ENCODE peak calls at places on chromosomes 13 and 19, in ten cellular contexts. Y is astrocyte of the spinal cord, E is HFFc6, D is upper lobe of right lung, M is cardiac fibroblast, J is glutamatergic neuron, T is fibroblast of pulmonary artery, N is WTC11, C is BE2C, U is GM12865. G is an unnamed sample.

GRCh38 chr19:18284710-18285430 is 3.4 kb upstream of the JUND start:
- DNase-seq in Y (no peak), E (no peak), D (no peak), M (no peak), J (no peak), T (no peak), N (no peak), C (no peak), U (peak; percentile 55), G (no peak)

GRCh38 chr13:114099918-114100445 is 32.4 kb downstream of the RASA3 start:
- DNase-seq in Y (no peak), E (no peak), D (peak; percentile 56), M (peak; percentile 46), J (no peak), T (peak; percentile 37), N (peak; percentile 21), C (peak; percentile 67), U (no peak), G (peak; percentile 30)

GRCh38 chr13:31807090-31807541 is 67.8 kb downstream of the RXFP2 start:
- DNase-seq in Y (peak; percentile 52), E (no peak), D (no peak), M (peak; percentile 42), J (peak; percentile 23), T (peak; percentile 16), N (no peak), C (peak; percentile 30), U (peak; percentile 36), G (no peak)

GRCh38 chr13:27621366-27622101 is at the start of gene POLR1D:
- DNase-seq in Y (peak; percentile 67), E (peak; percentile 38), D (peak; percentile 92), M (peak; percentile 75), J (peak; percentile 57), T (peak; percentile 69), N (peak; percentile 84), C (peak; percentile 76), U (peak; percentile 91), G (peak; percentile 76)

GRCh38 chr19:2766594-2767372 is 16.3 kb downstream of the SGTA start:
- DNase-seq in Y (no peak), E (no peak), D (no peak), M (no peak), J (no peak), T (no peak), N (no peak), C (no peak), U (no peak), G (no peak)

GRCh38 chr13:80923907-80924306 is 583.0 kb upstream of the SPRY2 start:
- DNase-seq in Y (peak; percentile 2), E (no peak), D (no peak), M (peak; percentile 31), J (no peak), T (peak; percentile 42), N (peak; percentile 12), C (peak; percentile 21), U (no peak), G (no peak)

GRCh38 chr13:45799451-45799850 is 52.1 kb downstream of the SIAH3 start:
- DNase-seq in Y (no peak), E (no peak), D (no peak), M (peak; percentile 12), J (no peak), T (no peak), N (no peak), C (peak; percentile 37), U (no peak), G (no peak)

GRCh38 chr13:43693639-43694038 is 93.1 kb downstream of the ENOX1 start:
- DNase-seq in Y (no peak), E (no peak), D (no peak), M (no peak), J (no peak), T (no peak), N (no peak), C (no peak), U (no peak), G (no peak)

GRCh38 chr19:43674630-43674982 is 4.6 kb upstream of the PLAUR start:
- DNase-seq in Y (no peak), E (no peak), D (no peak), M (peak; percentile 57), J (no peak), T (peak; percentile 58), N (no peak), C (no peak), U (no peak), G (no peak)

DNA sequence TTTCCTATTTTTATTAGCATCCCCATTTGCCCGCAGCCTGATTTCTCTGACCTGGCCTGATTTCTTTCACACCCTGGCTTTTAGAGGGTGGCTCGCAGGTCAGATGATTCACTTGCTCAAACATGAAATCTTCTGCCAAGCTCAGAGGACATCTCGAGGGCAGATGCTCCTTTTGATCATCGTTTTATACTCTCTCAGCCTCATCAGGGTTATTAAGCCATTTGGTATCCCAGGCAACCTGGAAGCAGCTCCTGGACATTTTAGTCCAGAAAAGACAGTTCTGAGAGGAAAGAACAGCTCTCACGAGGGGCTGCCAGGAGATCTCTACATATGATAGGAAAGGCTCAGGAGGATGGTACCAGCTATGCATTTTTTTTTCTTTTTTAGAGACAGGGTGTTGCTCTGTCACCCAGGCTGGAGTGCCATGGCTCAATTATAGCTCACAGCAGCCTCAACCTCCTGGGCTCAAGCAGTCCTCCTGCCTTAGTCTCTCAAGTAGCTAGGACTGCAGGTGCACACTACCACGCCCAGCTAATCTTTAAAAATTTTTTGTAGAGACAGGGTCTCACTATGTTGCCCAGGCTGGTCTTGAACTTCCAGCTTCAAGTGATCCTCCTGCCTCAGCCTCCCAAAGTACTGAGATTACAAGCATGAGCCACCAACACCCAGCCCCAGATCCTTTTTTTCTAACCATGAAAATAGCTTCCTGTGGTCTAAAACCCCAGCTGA is 165.4 kb downstream of the KATNAL1 start:
- DNase-seq in Y (no peak), E (no peak), D (no peak), M (no peak), J (no peak), T (no peak), N (no peak), C (no peak), U (no peak), G (no peak)
- TF ChIP-seq CTCF in Y (no peak), E (no peak), D (no peak), M (no peak), J (no peak), T (no peak), N (no peak), C (no peak), U (no peak), G (no peak)

DNA sequence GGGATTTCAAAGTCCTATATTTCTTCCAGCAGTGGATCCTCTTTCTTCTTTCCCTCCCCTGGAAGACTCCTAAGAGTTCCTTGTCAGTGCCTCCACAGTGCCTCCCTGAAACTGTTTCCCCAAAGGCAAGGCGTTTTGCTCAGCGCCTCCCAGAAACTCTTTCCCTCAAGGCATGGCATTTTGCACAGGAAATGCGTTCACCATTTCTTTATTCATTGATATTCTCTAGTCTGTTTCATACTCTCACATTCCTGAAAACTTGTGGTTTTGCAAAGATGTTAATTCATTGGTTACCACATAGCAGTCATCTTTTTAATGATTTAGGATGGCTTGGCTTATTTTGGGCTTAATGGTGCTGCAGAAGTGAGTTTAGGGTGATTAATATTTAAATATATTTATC is 177.3 kb upstream of the SLC10A2 start:
- DNase-seq in Y (no peak), E (no peak), D (no peak), M (no peak), J (no peak), T (no peak), N (no peak), C (no peak), U (no peak), G (no peak)
- TF ChIP-seq CTCF in Y (no peak), E (no peak), D (no peak), M (no peak), J (no peak), T (no peak), N (no peak), C (no peak), U (no peak), G (no peak)

DNA sequence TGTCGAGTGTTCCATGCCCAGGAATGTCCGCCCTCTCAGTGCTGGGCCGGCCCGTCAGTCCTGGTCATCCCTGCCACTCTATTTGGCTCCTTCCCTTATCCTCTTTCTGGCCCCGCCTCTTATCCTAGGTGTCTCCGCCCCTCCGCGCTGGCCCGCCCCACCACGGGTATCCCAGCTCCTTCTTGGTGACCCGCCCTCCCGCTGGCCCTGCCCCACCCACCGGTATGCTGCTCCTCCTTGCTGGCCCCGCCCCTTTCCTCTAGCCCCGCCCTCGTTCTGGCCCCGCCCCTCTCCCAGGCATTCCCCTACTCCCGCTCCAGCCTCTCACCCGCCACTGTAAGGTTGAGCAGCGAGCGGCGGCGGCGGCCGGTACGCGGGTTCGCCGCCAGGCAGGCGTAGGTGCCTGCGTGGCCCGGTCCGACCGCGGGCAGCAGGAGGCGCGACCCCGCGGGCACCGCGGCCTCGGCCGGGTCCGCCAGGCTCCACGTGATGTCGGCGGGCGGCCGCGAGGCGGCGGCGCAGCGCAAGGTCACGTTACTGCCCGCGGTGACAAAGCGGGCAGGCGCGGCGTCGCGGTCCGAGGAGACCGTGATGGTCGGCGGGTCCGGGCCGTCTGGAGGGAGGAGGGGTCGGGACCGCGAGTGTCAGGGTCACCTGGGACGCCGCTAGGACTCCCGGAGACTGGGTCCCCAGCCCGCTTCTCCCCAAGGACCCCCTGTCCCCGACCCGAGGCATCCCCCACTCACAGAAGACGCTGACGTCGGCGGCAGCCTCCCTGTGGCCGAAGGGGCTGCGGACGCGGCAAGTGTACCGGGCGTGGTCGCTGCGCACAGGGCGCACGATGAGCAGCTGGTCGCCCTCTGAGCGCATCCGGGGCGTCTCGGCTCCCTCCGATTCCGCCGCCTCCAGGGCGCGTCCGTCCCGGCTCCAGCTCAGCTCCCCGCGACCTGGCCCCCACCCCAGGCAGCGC is 2.0 kb downstream of the VSIG10L start:
- DNase-seq in Y (peak; percentile 97), E (peak; percentile 97), D (peak; percentile 100), M (peak; percentile 99), J (peak; percentile 99), T (peak; percentile 98), N (peak; percentile 100), C (peak; percentile 99), U (peak; percentile 98), G (peak; percentile 99)
- TF ChIP-seq CTCF in Y (no peak), E (peak; percentile 65), D (peak; percentile 18), M (no peak), J (peak; percentile 37), T (no peak), N (no peak), C (no peak), U (peak; percentile 38), G (no peak)

GRCh38 chr19:10473192-10473591 is 30.0 kb downstream of the KEAP1 start:
- DNase-seq in Y (no peak), E (no peak), D (no peak), M (peak; percentile 17), J (no peak), T (no peak), N (no peak), C (no peak), U (no peak), G (no peak)

GRCh38 chr19:10467104-10467706 is 36.0 kb downstream of the KEAP1 start:
- DNase-seq in Y (no peak), E (no peak), D (no peak), M (no peak), J (no peak), T (no peak), N (no peak), C (no peak), U (no peak), G (no peak)

GRCh38 chr19:10468133-10468532 is 35.0 kb downstream of the KEAP1 start:
- DNase-seq in Y (no peak), E (no peak), D (no peak), M (no peak), J (no peak), T (no peak), N (no peak), C (no peak), U (no peak), G (no peak)

GRCh38 chr19:10474962-10475451 is 28.1 kb downstream of the KEAP1 start:
- DNase-seq in Y (no peak), E (no peak), D (no peak), M (no peak), J (no peak), T (no peak), N (no peak), C (no peak), U (no peak), G (no peak)

GRCh38 chr19:10471909-10472308 is 31.2 kb downstream of the KEAP1 start:
- DNase-seq in Y (peak; percentile 43), E (peak; percentile 43), D (no peak), M (peak; percentile 71), J (no peak), T (peak; percentile 64), N (no peak), C (no peak), U (peak; percentile 51), G (no peak)
- TF ChIP-seq CTCF in Y (peak; percentile 56), E (peak; percentile 73), D (peak; percentile 38), M (peak; percentile 49), J (peak; percentile 39), T (peak; percentile 51), N (no peak), C (peak; percentile 57), U (peak; percentile 31), G (peak; percentile 21)

G was measured in nephron progenitor cell.